ENCODE peak calls at places on chromosomes 3 and 15, in seven cellular contexts. One of them, this sample, is unnamed.

GRCh38 chr3:195421410-195421809 is 21.4 kb downstream of the ACAP2 start:
- DNase-seq in mesenchymal stem cell: no peak
- DNase-seq in neuronal stem cell: no peak
- DNase-seq in H1: no peak
- DNase-seq in IMR-90: peak; percentile 43
- DNase-seq in mesendoderm: no peak
- DNase-seq in H9: no peak
- DNase-seq in this sample: no peak

GRCh38 chr15:69346112-69346511 is 47.4 kb downstream of the PAQR5 start:
- DNase-seq in mesenchymal stem cell: no peak
- DNase-seq in neuronal stem cell: no peak
- DNase-seq in H1: no peak
- DNase-seq in IMR-90: peak; percentile 53
- DNase-seq in mesendoderm: no peak
- DNase-seq in H9: no peak
- DNase-seq in this sample: no peak

GRCh38 chr3:39065197-39065596 is 13.4 kb downstream of the WDR48 start:
- DNase-seq in mesenchymal stem cell: peak; percentile 54
- DNase-seq in neuronal stem cell: no peak
- DNase-seq in H1: no peak
- DNase-seq in IMR-90: peak; percentile 60
- DNase-seq in mesendoderm: peak; percentile 83
- DNase-seq in H9: peak; percentile 63
- DNase-seq in this sample: no peak

GRCh38 chr3:139339219-139339906 is 4.5 kb upstream of the MRPS22 start:
- DNase-seq in mesenchymal stem cell: no peak
- DNase-seq in neuronal stem cell: no peak
- DNase-seq in H1: no peak
- DNase-seq in IMR-90: peak; percentile 6
- DNase-seq in mesendoderm: no peak
- DNase-seq in H9: no peak
- DNase-seq in this sample: no peak

GRCh38 chr3:127887321-127887720 is 27.7 kb upstream of the KBTBD12 start:
- DNase-seq in mesenchymal stem cell: no peak
- DNase-seq in neuronal stem cell: no peak
- DNase-seq in H1: no peak
- DNase-seq in IMR-90: no peak
- DNase-seq in mesendoderm: no peak
- DNase-seq in H9: no peak
- DNase-seq in this sample: no peak

GRCh38 chr15:69758810-69759410 is 306.3 kb downstream of the RPLP1 start:
- DNase-seq in mesenchymal stem cell: peak; percentile 79
- DNase-seq in neuronal stem cell: no peak
- DNase-seq in H1: no peak
- DNase-seq in IMR-90: peak; percentile 62
- DNase-seq in mesendoderm: no peak
- DNase-seq in H9: no peak
- DNase-seq in this sample: no peak

GRCh38 chr3:23810342-23811116 is 4.8 kb downstream of the UBE2E1 start:
- DNase-seq in mesenchymal stem cell: peak; percentile 48
- DNase-seq in neuronal stem cell: peak; percentile 49
- DNase-seq in H1: peak; percentile 84
- DNase-seq in IMR-90: no peak
- DNase-seq in mesendoderm: peak; percentile 95
- DNase-seq in H9: peak; percentile 79
- DNase-seq in this sample: peak; percentile 25

GRCh38 chr3:7657214-7658112 is 796.5 kb downstream of the GRM7 start:
- DNase-seq in mesenchymal stem cell: no peak
- DNase-seq in neuronal stem cell: no peak
- DNase-seq in H1: no peak
- DNase-seq in IMR-90: no peak
- DNase-seq in mesendoderm: no peak
- DNase-seq in H9: no peak
- DNase-seq in this sample: no peak

GRCh38 chr15:68578175-68578959 is 426 bp upstream of the CORO2B start:
- DNase-seq in mesenchymal stem cell: peak; percentile 68
- DNase-seq in neuronal stem cell: no peak
- DNase-seq in H1: peak; percentile 77
- DNase-seq in IMR-90: peak; percentile 71
- DNase-seq in mesendoderm: peak; percentile 56
- DNase-seq in H9: peak; percentile 65
- DNase-seq in this sample: no peak

GRCh38 chr3:124620600-124621063 is 109.6 kb upstream of the UMPS start:
- DNase-seq in mesenchymal stem cell: peak; percentile 53
- DNase-seq in neuronal stem cell: no peak
- DNase-seq in H1: no peak
- DNase-seq in IMR-90: peak; percentile 26
- DNase-seq in mesendoderm: peak; percentile 91
- DNase-seq in H9: no peak
- DNase-seq in this sample: peak; percentile 10

GRCh38 chr3:120173056-120173675 is 78.9 kb upstream of the GSK3B start:
- DNase-seq in mesenchymal stem cell: no peak
- DNase-seq in neuronal stem cell: no peak
- DNase-seq in H1: no peak
- DNase-seq in IMR-90: peak; percentile 29
- DNase-seq in mesendoderm: no peak
- DNase-seq in H9: no peak
- DNase-seq in this sample: no peak

GRCh38 chr3:10772230-10773161 is 43.5 kb upstream of the SLC6A11 start:
- DNase-seq in mesenchymal stem cell: no peak
- DNase-seq in neuronal stem cell: no peak
- DNase-seq in H1: peak; percentile 89
- DNase-seq in IMR-90: no peak
- DNase-seq in mesendoderm: peak; percentile 71
- DNase-seq in H9: peak; percentile 88
- DNase-seq in this sample: no peak

GRCh38 chr3:39139442-39139841 is 13.9 kb downstream of the CSRNP1 start:
- DNase-seq in mesenchymal stem cell: no peak
- DNase-seq in neuronal stem cell: no peak
- DNase-seq in H1: no peak
- DNase-seq in IMR-90: no peak
- DNase-seq in mesendoderm: no peak
- DNase-seq in H9: peak; percentile 4
- DNase-seq in this sample: no peak

GRCh38 chr3:128683957-128684356 is 33.3 kb upstream of the RPN1 start:
- DNase-seq in mesenchymal stem cell: no peak
- DNase-seq in neuronal stem cell: no peak
- DNase-seq in H1: no peak
- DNase-seq in IMR-90: no peak
- DNase-seq in mesendoderm: peak; percentile 23
- DNase-seq in H9: no peak
- DNase-seq in this sample: no peak

GRCh38 chr3:189488241-189488767 is 142.9 kb upstream of the TP63 start:
- DNase-seq in mesenchymal stem cell: peak; percentile 24
- DNase-seq in neuronal stem cell: no peak
- DNase-seq in H1: no peak
- DNase-seq in IMR-90: no peak
- DNase-seq in mesendoderm: peak; percentile 46
- DNase-seq in H9: no peak
- DNase-seq in this sample: peak; percentile 3

GRCh38 chr3:169348981-169349942 is 314.2 kb downstream of the MECOM start:
- DNase-seq in mesenchymal stem cell: no peak
- DNase-seq in neuronal stem cell: no peak
- DNase-seq in H1: no peak
- DNase-seq in IMR-90: peak; percentile 43
- DNase-seq in mesendoderm: peak; percentile 74
- DNase-seq in H9: no peak
- DNase-seq in this sample: peak; percentile 60

GRCh38 chr3:159271799-159272512 is 470.1 kb downstream of the MFSD1 start:
- DNase-seq in mesenchymal stem cell: no peak
- DNase-seq in neuronal stem cell: no peak
- DNase-seq in H1: no peak
- DNase-seq in IMR-90: no peak
- DNase-seq in mesendoderm: no peak
- DNase-seq in H9: no peak
- DNase-seq in this sample: no peak

GRCh38 chr3:188104050-188104449 is 49.9 kb upstream of the LPP start:
- DNase-seq in mesenchymal stem cell: no peak
- DNase-seq in neuronal stem cell: no peak
- DNase-seq in H1: no peak
- DNase-seq in IMR-90: peak; percentile 25
- DNase-seq in mesendoderm: no peak
- DNase-seq in H9: no peak
- DNase-seq in this sample: no peak

GRCh38 chr3:175713263-175713662 is 854.1 kb downstream of the NAALADL2 start:
- DNase-seq in mesenchymal stem cell: no peak
- DNase-seq in neuronal stem cell: no peak
- DNase-seq in H1: no peak
- DNase-seq in IMR-90: peak; percentile 22
- DNase-seq in mesendoderm: no peak
- DNase-seq in H9: no peak
- DNase-seq in this sample: no peak
- H4K8ac ChIP-seq in mesenchymal stem cell: no peak overlapping the region
- H4K8ac ChIP-seq in neuronal stem cell: no peak overlapping the region
- H4K8ac ChIP-seq in H1: no peak overlapping the region
- H4K8ac ChIP-seq in IMR-90: no peak overlapping the region
- H4K8ac ChIP-seq in mesendoderm: no peak overlapping the region
- H4K8ac ChIP-seq in H9: no peak overlapping the region
- H4K8ac ChIP-seq in this sample: no peak overlapping the region

GRCh38 chr3:41880387-41880786 is 81.5 kb downstream of the ULK4 start:
- DNase-seq in mesenchymal stem cell: no peak
- DNase-seq in neuronal stem cell: no peak
- DNase-seq in H1: no peak
- DNase-seq in IMR-90: no peak
- DNase-seq in mesendoderm: no peak
- DNase-seq in H9: no peak
- DNase-seq in this sample: no peak
- H4K8ac ChIP-seq in mesenchymal stem cell: no peak overlapping the region
- H4K8ac ChIP-seq in neuronal stem cell: no peak overlapping the region
- H4K8ac ChIP-seq in H1: no peak overlapping the region
- H4K8ac ChIP-seq in IMR-90: no peak overlapping the region
- H4K8ac ChIP-seq in mesendoderm: no peak overlapping the region
- H4K8ac ChIP-seq in H9: no peak overlapping the region
- H4K8ac ChIP-seq in this sample: no peak overlapping the region

GRCh38 chr3:78178209-78178608 is 1138.3 kb downstream of the ROBO2 start:
- DNase-seq in mesenchymal stem cell: no peak
- DNase-seq in neuronal stem cell: no peak
- DNase-seq in H1: no peak
- DNase-seq in IMR-90: no peak
- DNase-seq in mesendoderm: no peak
- DNase-seq in H9: no peak
- DNase-seq in this sample: no peak

GRCh38 chr3:78176869-78177268 is 1137.0 kb downstream of the ROBO2 start:
- DNase-seq in mesenchymal stem cell: no peak
- DNase-seq in neuronal stem cell: no peak
- DNase-seq in H1: no peak
- DNase-seq in IMR-90: no peak
- DNase-seq in mesendoderm: no peak
- DNase-seq in H9: no peak
- DNase-seq in this sample: no peak

GRCh38 chr3:78178740-78179139 is 1138.8 kb downstream of the ROBO2 start:
- DNase-seq in mesenchymal stem cell: no peak
- DNase-seq in neuronal stem cell: no peak
- DNase-seq in H1: no peak
- DNase-seq in IMR-90: no peak
- DNase-seq in mesendoderm: peak; percentile 79
- DNase-seq in H9: no peak
- DNase-seq in this sample: no peak

GRCh38 chr3:78177780-78178179 is 1137.9 kb downstream of the ROBO2 start:
- DNase-seq in mesenchymal stem cell: no peak
- DNase-seq in neuronal stem cell: no peak
- DNase-seq in H1: no peak
- DNase-seq in IMR-90: no peak
- DNase-seq in mesendoderm: peak; percentile 40
- DNase-seq in H9: no peak
- DNase-seq in this sample: peak; percentile 26
- H4K8ac ChIP-seq in mesenchymal stem cell: no peak overlapping the region
- H4K8ac ChIP-seq in neuronal stem cell: no peak overlapping the region
- H4K8ac ChIP-seq in H1: no peak overlapping the region
- H4K8ac ChIP-seq in IMR-90: no peak overlapping the region
- H4K8ac ChIP-seq in mesendoderm: no peak overlapping the region
- H4K8ac ChIP-seq in H9: no peak overlapping the region
- H4K8ac ChIP-seq in this sample: no peak overlapping the region

DNA sequence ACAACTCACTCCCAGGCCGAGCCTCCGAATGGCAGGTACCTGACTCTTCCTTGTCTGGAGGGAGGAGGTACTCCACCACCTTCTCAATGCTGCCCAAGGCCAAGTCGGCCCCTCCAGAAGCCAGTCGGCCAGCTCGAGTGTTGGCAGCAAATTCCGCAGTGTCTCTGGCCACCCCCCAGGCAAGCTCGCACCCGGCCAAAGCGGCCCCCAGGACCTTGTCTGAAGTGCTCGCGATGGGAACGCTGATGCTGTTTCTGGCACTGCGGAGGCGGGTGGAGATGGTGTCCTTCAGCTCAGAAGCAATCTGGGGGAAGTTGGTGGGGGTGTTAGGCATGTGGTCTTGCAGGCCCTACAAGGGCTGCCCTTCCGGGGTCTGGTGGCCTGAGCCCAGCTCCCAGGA is 9.2 kb downstream of the PLIN1 start:
- DNase-seq in mesenchymal stem cell: no peak
- DNase-seq in neuronal stem cell: no peak
- DNase-seq in H1: no peak
- DNase-seq in IMR-90: no peak
- DNase-seq in mesendoderm: no peak
- DNase-seq in H9: no peak
- DNase-seq in this sample: no peak
- H4K8ac ChIP-seq in mesenchymal stem cell: peak overlapping the region; percentile 20
- H4K8ac ChIP-seq in neuronal stem cell: no peak overlapping the region
- H4K8ac ChIP-seq in H1: no peak overlapping the region
- H4K8ac ChIP-seq in IMR-90: no peak overlapping the region
- H4K8ac ChIP-seq in mesendoderm: no peak overlapping the region
- H4K8ac ChIP-seq in H9: no peak overlapping the region
- H4K8ac ChIP-seq in this sample: no peak overlapping the region

GRCh38 chr15:80068578-80068977 is 9.1 kb downstream of the ZFAND6 start:
- DNase-seq in mesenchymal stem cell: no peak
- DNase-seq in neuronal stem cell: no peak
- DNase-seq in H1: no peak
- DNase-seq in IMR-90: peak; percentile 54
- DNase-seq in mesendoderm: no peak
- DNase-seq in H9: no peak
- DNase-seq in this sample: no peak
- H4K8ac ChIP-seq in mesenchymal stem cell: no peak overlapping the region
- H4K8ac ChIP-seq in neuronal stem cell: no peak overlapping the region
- H4K8ac ChIP-seq in H1: no peak overlapping the region
- H4K8ac ChIP-seq in IMR-90: no peak overlapping the region
- H4K8ac ChIP-seq in mesendoderm: no peak overlapping the region
- H4K8ac ChIP-seq in H9: no peak overlapping the region
- H4K8ac ChIP-seq in this sample: no peak overlapping the region

This sample was measured in trophoblast cell.